ENCODE peak calls at places on chromosomes 6 and 20, in nine cellular contexts. One of them, this sample, is unnamed.

GRCh38 chr6:142842423-142843261 is 102.3 kb downstream of the HIVEP2 start:
- DNase-seq in NCI-H2171: no peak
- DNase-seq in HEK293T: no peak
- DNase-seq in RWPE1: no peak
- DNase-seq in ACHN: peak
- DNase-seq in lower lobe of right lung: no peak
- DNase-seq in stimulated activated CD8-positive, alpha-beta memory T cell treated with anti-CD3 and anti-CD28 coated beads, Interleukin-4, amount 100 ng/mL, for 4 hours: no peak
- DNase-seq in NCI-H748 treated with DMSO at 0.1 percent for 48 hours: no peak
- DNase-seq in NCI-H1694 treated with DMSO at 0.1 percent for 48 hours: no peak
- DNase-seq in this sample: no peak

GRCh38 chr6:158213925-158214674 is 46.0 kb downstream of the GTF2H5 start:
- DNase-seq in NCI-H2171: peak
- DNase-seq in HEK293T: peak
- DNase-seq in RWPE1: peak
- DNase-seq in ACHN: peak
- DNase-seq in lower lobe of right lung: peak
- DNase-seq in stimulated activated CD8-positive, alpha-beta memory T cell treated with anti-CD3 and anti-CD28 coated beads, Interleukin-4, amount 100 ng/mL, for 4 hours: peak
- DNase-seq in NCI-H748 treated with DMSO at 0.1 percent for 48 hours: peak
- DNase-seq in NCI-H1694 treated with DMSO at 0.1 percent for 48 hours: peak
- DNase-seq in this sample: peak

GRCh38 chr20:23270427-23270911 is 80.1 kb upstream of the NXT1 start:
- DNase-seq in NCI-H2171: no peak
- DNase-seq in HEK293T: no peak
- DNase-seq in RWPE1: no peak
- DNase-seq in ACHN: no peak
- DNase-seq in lower lobe of right lung: no peak
- DNase-seq in stimulated activated CD8-positive, alpha-beta memory T cell treated with anti-CD3 and anti-CD28 coated beads, Interleukin-4, amount 100 ng/mL, for 4 hours: no peak
- DNase-seq in NCI-H748 treated with DMSO at 0.1 percent for 48 hours: no peak
- DNase-seq in NCI-H1694 treated with DMSO at 0.1 percent for 48 hours: no peak
- DNase-seq in this sample: no peak

GRCh38 chr6:168619560-168620314 is 178.8 kb downstream of the SMOC2 start:
- DNase-seq in NCI-H2171: no peak
- DNase-seq in HEK293T: no peak
- DNase-seq in RWPE1: no peak
- DNase-seq in ACHN: no peak
- DNase-seq in lower lobe of right lung: no peak
- DNase-seq in stimulated activated CD8-positive, alpha-beta memory T cell treated with anti-CD3 and anti-CD28 coated beads, Interleukin-4, amount 100 ng/mL, for 4 hours: peak
- DNase-seq in NCI-H748 treated with DMSO at 0.1 percent for 48 hours: no peak
- DNase-seq in NCI-H1694 treated with DMSO at 0.1 percent for 48 hours: no peak
- DNase-seq in this sample: peak

GRCh38 chr6:159089909-159090308 is 45.1 kb upstream of the TAGAP start:
- DNase-seq in NCI-H2171: no peak
- DNase-seq in HEK293T: no peak
- DNase-seq in RWPE1: no peak
- DNase-seq in ACHN: no peak
- DNase-seq in lower lobe of right lung: no peak
- DNase-seq in stimulated activated CD8-positive, alpha-beta memory T cell treated with anti-CD3 and anti-CD28 coated beads, Interleukin-4, amount 100 ng/mL, for 4 hours: no peak
- DNase-seq in NCI-H748 treated with DMSO at 0.1 percent for 48 hours: no peak
- DNase-seq in NCI-H1694 treated with DMSO at 0.1 percent for 48 hours: no peak
- DNase-seq in this sample: no peak

GRCh38 chr6:155561262-155561970 is 105.8 kb upstream of the NOX3 start:
- DNase-seq in NCI-H2171: no peak
- DNase-seq in HEK293T: no peak
- DNase-seq in RWPE1: no peak
- DNase-seq in ACHN: no peak
- DNase-seq in lower lobe of right lung: no peak
- DNase-seq in stimulated activated CD8-positive, alpha-beta memory T cell treated with anti-CD3 and anti-CD28 coated beads, Interleukin-4, amount 100 ng/mL, for 4 hours: no peak
- DNase-seq in NCI-H748 treated with DMSO at 0.1 percent for 48 hours: no peak
- DNase-seq in NCI-H1694 treated with DMSO at 0.1 percent for 48 hours: peak
- DNase-seq in this sample: no peak

GRCh38 chr6:2378891-2379652 is 133.7 kb upstream of the GMDS start:
- DNase-seq in NCI-H2171: no peak
- DNase-seq in HEK293T: no peak
- DNase-seq in RWPE1: peak
- DNase-seq in ACHN: peak
- DNase-seq in lower lobe of right lung: no peak
- DNase-seq in stimulated activated CD8-positive, alpha-beta memory T cell treated with anti-CD3 and anti-CD28 coated beads, Interleukin-4, amount 100 ng/mL, for 4 hours: no peak
- DNase-seq in NCI-H748 treated with DMSO at 0.1 percent for 48 hours: no peak
- DNase-seq in NCI-H1694 treated with DMSO at 0.1 percent for 48 hours: no peak
- DNase-seq in this sample: no peak

GRCh38 chr20:22546344-22546743 is 38.0 kb downstream of the FOXA2 start:
- DNase-seq in NCI-H2171: no peak
- DNase-seq in HEK293T: no peak
- DNase-seq in RWPE1: no peak
- DNase-seq in ACHN: no peak
- DNase-seq in lower lobe of right lung: no peak
- DNase-seq in stimulated activated CD8-positive, alpha-beta memory T cell treated with anti-CD3 and anti-CD28 coated beads, Interleukin-4, amount 100 ng/mL, for 4 hours: no peak
- DNase-seq in NCI-H748 treated with DMSO at 0.1 percent for 48 hours: no peak
- DNase-seq in NCI-H1694 treated with DMSO at 0.1 percent for 48 hours: no peak
- DNase-seq in this sample: no peak

GRCh38 chr20:45355209-45355608 is 7.0 kb upstream of the SDC4 start:
- DNase-seq in NCI-H2171: no peak
- DNase-seq in HEK293T: no peak
- DNase-seq in RWPE1: no peak
- DNase-seq in ACHN: peak
- DNase-seq in lower lobe of right lung: no peak
- DNase-seq in stimulated activated CD8-positive, alpha-beta memory T cell treated with anti-CD3 and anti-CD28 coated beads, Interleukin-4, amount 100 ng/mL, for 4 hours: no peak
- DNase-seq in NCI-H748 treated with DMSO at 0.1 percent for 48 hours: no peak
- DNase-seq in NCI-H1694 treated with DMSO at 0.1 percent for 48 hours: no peak
- DNase-seq in this sample: peak

GRCh38 chr6:46510656-46511055 is 19.4 kb upstream of the RCAN2 start:
- DNase-seq in NCI-H2171: no peak
- DNase-seq in HEK293T: no peak
- DNase-seq in RWPE1: no peak
- DNase-seq in ACHN: no peak
- DNase-seq in lower lobe of right lung: no peak
- DNase-seq in stimulated activated CD8-positive, alpha-beta memory T cell treated with anti-CD3 and anti-CD28 coated beads, Interleukin-4, amount 100 ng/mL, for 4 hours: no peak
- DNase-seq in NCI-H748 treated with DMSO at 0.1 percent for 48 hours: no peak
- DNase-seq in NCI-H1694 treated with DMSO at 0.1 percent for 48 hours: no peak
- DNase-seq in this sample: no peak

GRCh38 chr20:49384437-49385434 is 97.7 kb downstream of the KCNB1 start:
- DNase-seq in NCI-H2171: peak
- DNase-seq in HEK293T: peak
- DNase-seq in RWPE1: no peak
- DNase-seq in ACHN: peak
- DNase-seq in lower lobe of right lung: peak
- DNase-seq in stimulated activated CD8-positive, alpha-beta memory T cell treated with anti-CD3 and anti-CD28 coated beads, Interleukin-4, amount 100 ng/mL, for 4 hours: peak
- DNase-seq in NCI-H748 treated with DMSO at 0.1 percent for 48 hours: peak
- DNase-seq in NCI-H1694 treated with DMSO at 0.1 percent for 48 hours: peak
- DNase-seq in this sample: peak

GRCh38 chr6:75143186-75143585 is 62.7 kb downstream of the COL12A1 start:
- DNase-seq in NCI-H2171: no peak
- DNase-seq in HEK293T: no peak
- DNase-seq in RWPE1: no peak
- DNase-seq in ACHN: no peak
- DNase-seq in lower lobe of right lung: no peak
- DNase-seq in stimulated activated CD8-positive, alpha-beta memory T cell treated with anti-CD3 and anti-CD28 coated beads, Interleukin-4, amount 100 ng/mL, for 4 hours: no peak
- DNase-seq in NCI-H748 treated with DMSO at 0.1 percent for 48 hours: no peak
- DNase-seq in NCI-H1694 treated with DMSO at 0.1 percent for 48 hours: no peak
- DNase-seq in this sample: no peak

GRCh38 chr6:113672691-113673149 is 184.4 kb upstream of the MARCKS start:
- DNase-seq in NCI-H2171: no peak
- DNase-seq in HEK293T: no peak
- DNase-seq in RWPE1: no peak
- DNase-seq in ACHN: no peak
- DNase-seq in lower lobe of right lung: peak
- DNase-seq in stimulated activated CD8-positive, alpha-beta memory T cell treated with anti-CD3 and anti-CD28 coated beads, Interleukin-4, amount 100 ng/mL, for 4 hours: no peak
- DNase-seq in NCI-H748 treated with DMSO at 0.1 percent for 48 hours: no peak
- DNase-seq in NCI-H1694 treated with DMSO at 0.1 percent for 48 hours: no peak
- DNase-seq in this sample: peak